ENCODE peak calls at places on chromosome 1, in five cellular contexts. B is hepatic stellate cell, R is uterus, O is pons, L is iris pigment epithelial cell. J is an unnamed sample.

GRCh38 chr1:155941845-155942507 is 538 bp downstream of the RXFP4 start:
- DNase-seq in B (no peak), L (no peak), R (no peak), O (no peak), J (no peak)

GRCh38 chr1:3026124-3026523 is 4.9 kb downstream of the ACTRT2 start:
- DNase-seq in R (no peak), O (no peak), B (no peak), L (no peak), J (no peak)

GRCh38 chr1:205534444-205534985 is 30.0 kb downstream of the CDK18 start:
- DNase-seq in L (no peak), O (no peak), B (no peak), R (peak), J (no peak)

GRCh38 chr1:234509457-234510328 is 30.7 kb upstream of the TARBP1 start:
- DNase-seq in O (no peak), B (no peak), R (no peak), L (no peak), J (no peak)

GRCh38 chr1:116777831-116778830 is 23.9 kb downstream of the CD2 start:
- DNase-seq in O (no peak), R (no peak), L (peak), B (no peak), J (no peak)

GRCh38 chr1:162725301-162725834 is 65.1 kb upstream of the HSD17B7 start:
- DNase-seq in O (no peak), L (no peak), R (no peak), B (no peak), J (no peak)

GRCh38 chr1:21329209-21329844 is 39.1 kb upstream of the ECE1 start:
- DNase-seq in R (no peak), O (no peak), B (no peak), L (no peak), J (peak)

GRCh38 chr1:169604781-169605560 is 18.7 kb upstream of the F5 start:
- DNase-seq in B (no peak), R (no peak), O (peak), L (no peak), J (no peak)

GRCh38 chr1:101148987-101149386 is 87.8 kb upstream of the S1PR1 start:
- DNase-seq in L (peak), B (no peak), O (peak), R (no peak), J (no peak)

GRCh38 chr1:165824269-165824643 is 3.2 kb upstream of the UCK2 start:
- DNase-seq in L (no peak), O (peak), B (peak), R (no peak), J (no peak)